ENCODE peak calls at places on chromosomes 4 and X, in seven cellular contexts. T is activated T-helper 1 cell treated with anti-CD3 and anti-CD28 coated beads, Interleukin-2, amount 50 U/mL, for 16 hours; C is stimulated activated CD4-positive, alpha-beta T cell treated with anti-CD3 and anti-CD28 coated beads, Interleukin-1b, Interleukin-23, amount 100 ng/mL, for 24 hours; Z is midbrain; J is NCI-H1092; V is neural progenitor cell; U is head of caudate nucleus. G is an unnamed sample.

GRCh38 chr4:11397146-11397545 is 31.5 kb downstream of the HS3ST1 start:
- DNase-seq in T (no peak), C (no peak), Z (no peak), J (no peak), V (no peak), U (no peak), G (no peak)

GRCh38 chrX:47514553-47515235 is 31.7 kb upstream of the ZNF41 start:
- DNase-seq in T (no peak), C (no peak), Z (no peak), J (no peak), V (no peak), U (no peak), G (no peak)

GRCh38 chrX:133335027-133335426 is 80.3 kb downstream of the GPC4 start:
- DNase-seq in T (no peak), C (no peak), Z (peak), J (no peak), V (peak), U (no peak), G (no peak)

GRCh38 chr4:125389713-125390112 is 75.0 kb downstream of the FAT4 start:
- DNase-seq in T (no peak), C (no peak), Z (no peak), J (no peak), V (no peak), U (no peak), G (no peak)

GRCh38 chrX:48573690-48574269 is 504 bp upstream of the RBM3 start:
- DNase-seq in T (peak), C (no peak), Z (peak), J (no peak), V (no peak), U (no peak), G (no peak)

GRCh38 chr4:92847046-92847445 is 543.3 kb downstream of the GRID2 start:
- DNase-seq in T (no peak), C (no peak), Z (no peak), J (no peak), V (no peak), U (no peak), G (no peak)

GRCh38 chrX:154437971-154438893 is 1.3 kb downstream of the GDI1 start:
- DNase-seq in T (no peak), C (no peak), Z (no peak), J (no peak), V (no peak), U (no peak), G (no peak)

GRCh38 chr4:48046059-48046458 is 29.5 kb downstream of the NIPAL1 start:
- DNase-seq in T (no peak), C (no peak), Z (no peak), J (no peak), V (no peak), U (no peak), G (no peak)

GRCh38 chr4:1300466-1301455 is 11.1 kb downstream of the MAEA start:
- DNase-seq in T (no peak), C (no peak), Z (no peak), J (no peak), V (no peak), U (peak), G (no peak)

GRCh38 chrX:22124098-22124497 is 92.0 kb downstream of the PHEX start:
- DNase-seq in T (no peak), C (no peak), Z (no peak), J (no peak), V (no peak), U (no peak), G (no peak)

GRCh38 chr4:173247316-173247715 is 78.7 kb downstream of the GALNT7 start:
- DNase-seq in T (no peak), C (no peak), Z (no peak), J (no peak), V (no peak), U (no peak), G (no peak)

GRCh38 chr4:39998659-39999345 is 21.1 kb upstream of the PDS5A start:
- DNase-seq in T (no peak), C (no peak), Z (no peak), J (no peak), V (peak), U (no peak), G (no peak)

GRCh38 chr4:134202557-134202956 is 968 bp upstream of the PABPC4L start:
- DNase-seq in T (no peak), C (no peak), Z (no peak), J (no peak), V (no peak), U (no peak), G (no peak)

GRCh38 chr4:1031956-1032795 is 20.8 kb downstream of the FGFRL1 start:
- DNase-seq in T (no peak), C (no peak), Z (no peak), J (no peak), V (no peak), U (no peak), G (no peak)

GRCh38 chr4:17521595-17521994 is 6.6 kb downstream of the CLRN2 start:
- DNase-seq in T (no peak), C (no peak), Z (no peak), J (no peak), V (no peak), U (no peak), G (no peak)

GRCh38 chr4:73576366-73576765 is 43.9 kb downstream of the RASSF6 start:
- DNase-seq in T (no peak), C (no peak), Z (no peak), J (no peak), V (no peak), U (no peak), G (no peak)

GRCh38 chr4:113686950-113687718 is 74.4 kb downstream of the CAMK2D start:
- DNase-seq in T (no peak), C (no peak), Z (no peak), J (no peak), V (no peak), U (no peak), G (no peak)

GRCh38 chr4:6591305-6591704 is 16.3 kb downstream of the MAN2B2 start:
- DNase-seq in T (no peak), C (no peak), Z (no peak), J (no peak), V (no peak), U (no peak), G (no peak)

GRCh38 chr4:107760281-107760947 is 40.4 kb upstream of the PAPSS1 start:
- DNase-seq in T (no peak), C (no peak), Z (no peak), J (no peak), V (peak), U (no peak), G (no peak)

GRCh38 chr4:90598741-90599140 is 471.5 kb downstream of the CCSER1 start:
- DNase-seq in T (no peak), C (no peak), Z (no peak), J (no peak), V (no peak), U (no peak), G (no peak)

GRCh38 chr4:186587416-186588018 is 32.1 kb upstream of the MTNR1A start:
- DNase-seq in T (peak), C (peak), Z (peak), J (no peak), V (peak), U (peak), G (no peak)

GRCh38 chrX:41502004-41502403 is 54.9 kb downstream of the NYX start:
- DNase-seq in T (no peak), C (no peak), Z (no peak), J (no peak), V (no peak), U (no peak), G (no peak)

GRCh38 chr4:56727150-56727549 is 46.1 kb upstream of the HOPX start:
- DNase-seq in T (no peak), C (no peak), Z (no peak), J (no peak), V (peak), U (no peak), G (no peak)

GRCh38 chr4:141131738-141132688 is 1.3 kb downstream of the RNF150 start:
- DNase-seq in T (no peak), C (no peak), Z (peak), J (no peak), V (peak), U (peak), G (no peak)

GRCh38 chr4:48944659-48945290 is 38.2 kb upstream of the OCIAD2 start:
- DNase-seq in T (no peak), C (peak), Z (no peak), J (no peak), V (peak), U (no peak), G (no peak)

GRCh38 chr4:172950990-172951389 is 217.6 kb upstream of the GALNT7 start:
- DNase-seq in T (no peak), C (no peak), Z (no peak), J (no peak), V (no peak), U (no peak), G (no peak)

GRCh38 chrX:40154229-40154852 is 56.6 kb upstream of the BCOR start:
- DNase-seq in T (no peak), C (no peak), Z (peak), J (peak), V (peak), U (no peak), G (no peak)

GRCh38 chr4:186701273-186701672 is 22.4 kb downstream of the FAT1 start:
- DNase-seq in T (no peak), C (no peak), Z (peak), J (no peak), V (peak), U (no peak), G (no peak)